ENCODE peak calls at places on chromosomes 16 and 17, in eight cellular contexts. V is uterus; R is MM.1S; Z is activated CD8-positive, alpha-beta T cell treated with anti-CD3 and anti-CD28 coated beads for 36 hours; H is activated effector memory CD4-positive, alpha-beta T cell treated with anti-CD3 and anti-CD28 coated beads, Interleukin-2, amount 50 U/mL, for 16 hours; A is NCI-H1417; E is T-helper 2 cell; L is CD4-positive, CD25-positive, alpha-beta regulatory T cell. O is an unnamed sample.

GRCh38 chr17:75473246-75473645 is 16.8 kb downstream of the TMEM94 start:
- DNase-seq in V (no peak), R (no peak), Z (no peak), H (no peak), A (no peak), E (no peak), L (no peak), O (no peak)

GRCh38 chr16:79150128-79150527 is 450.4 kb downstream of the MAF start:
- DNase-seq in V (no peak), R (no peak), Z (no peak), H (no peak), A (no peak), E (no peak), L (no peak), O (no peak)

GRCh38 chr17:58576679-58577367 is 62.4 kb upstream of the MTMR4 start:
- DNase-seq in V (no peak), R (peak; percentile 20), Z (no peak), H (no peak), A (no peak), E (no peak), L (no peak), O (no peak)

GRCh38 chr16:66695935-66696668 is 441 bp downstream of the CMTM4 start:
- DNase-seq in V (peak; percentile 37), R (peak; percentile 67), Z (peak; percentile 26), H (peak; percentile 62), A (peak; percentile 33), E (no peak), L (no peak), O (peak; percentile 88)

GRCh38 chr17:50414808-50415207 is 11.2 kb upstream of the ACSF2 start:
- DNase-seq in V (no peak), R (no peak), Z (no peak), H (no peak), A (no peak), E (no peak), L (no peak), O (no peak)

GRCh38 chr17:3695723-3696411 is at the start of gene P2RX5:
- DNase-seq in V (no peak), R (peak; percentile 65), Z (peak; percentile 60), H (peak; percentile 74), A (no peak), E (peak; percentile 77), L (no peak), O (no peak)

GRCh38 chr16:60748366-60748765 is 1287.9 kb downstream of the CDH8 start:
- DNase-seq in V (no peak), R (no peak), Z (no peak), H (no peak), A (no peak), E (no peak), L (no peak), O (no peak)

GRCh38 chr16:49959552-49960277 is 65.3 kb upstream of the CNEP1R1 start:
- DNase-seq in V (no peak), R (no peak), Z (no peak), H (no peak), A (no peak), E (no peak), L (no peak), O (no peak)

GRCh38 chr17:79942591-79943353 is 92.9 kb downstream of the TBC1D16 start:
- DNase-seq in V (peak; percentile 55), R (no peak), Z (peak; percentile 71), H (no peak), A (no peak), E (peak; percentile 35), L (no peak), O (peak; percentile 70)

GRCh38 chr17:42548070-42548837 is 4.5 kb upstream of the HSD17B1 start:
- DNase-seq in V (no peak), R (peak; percentile 76), Z (peak; percentile 91), H (peak; percentile 92), A (peak; percentile 80), E (peak; percentile 78), L (peak; percentile 57), O (peak; percentile 92)

GRCh38 chr16:27640277-27640600 is 90.3 kb downstream of the KATNIP start:
- DNase-seq in V (no peak), R (no peak), Z (no peak), H (no peak), A (no peak), E (no peak), L (no peak), O (no peak)

GRCh38 chr16:31477220-31478216 is 5.4 kb upstream of the SLC5A2 start:
- DNase-seq in V (no peak), R (peak; percentile 17), Z (peak; percentile 60), H (peak; percentile 75), A (no peak), E (peak; percentile 38), L (peak; percentile 37), O (peak; percentile 94)

GRCh38 chr16:9091867-9092281 is 430 bp downstream of the HAPSTR1 start:
- DNase-seq in V (no peak), R (peak; percentile 25), Z (peak; percentile 58), H (peak; percentile 83), A (no peak), E (peak; percentile 69), L (peak; percentile 34), O (peak; percentile 90)

GRCh38 chr17:58452738-58453137 is 35.4 kb upstream of the RNF43 start:
- DNase-seq in V (no peak), R (no peak), Z (no peak), H (no peak), A (no peak), E (no peak), L (no peak), O (no peak)

GRCh38 chr17:35890774-35891155 is 10.6 kb upstream of the CCL5 start:
- DNase-seq in V (no peak), R (no peak), Z (peak; percentile 81), H (peak; percentile 66), A (peak; percentile 54), E (peak; percentile 89), L (no peak), O (no peak)

GRCh38 chr17:16938496-16939270 is 33.2 kb downstream of the TNFRSF13B start:
- DNase-seq in V (no peak), R (no peak), Z (no peak), H (peak; percentile 43), A (no peak), E (no peak), L (no peak), O (no peak)

GRCh38 chr17:71110326-71110725 is 941.0 kb downstream of the KCNJ2 start:
- DNase-seq in V (no peak), R (no peak), Z (no peak), H (no peak), A (no peak), E (no peak), L (no peak), O (no peak)

GRCh38 chr16:14249291-14250032 is 178.3 kb downstream of the MRTFB start:
- DNase-seq in V (peak; percentile 48), R (peak; percentile 38), Z (peak; percentile 66), H (peak; percentile 76), A (peak; percentile 9), E (peak; percentile 51), L (peak; percentile 5), O (no peak)

GRCh38 chr17:3049705-3050295 is 13.6 kb downstream of the OR1D5 start:
- DNase-seq in V (no peak), R (no peak), Z (no peak), H (no peak), A (no peak), E (no peak), L (no peak), O (no peak)

GRCh38 chr16:68575082-68575481 is 36.0 kb downstream of the ZFP90 start:
- DNase-seq in V (no peak), R (no peak), Z (no peak), H (no peak), A (no peak), E (no peak), L (no peak), O (no peak)

GRCh38 chr16:77437859-77438258 is 3.0 kb upstream of the ADAMTS18 start:
- DNase-seq in V (no peak), R (no peak), Z (no peak), H (no peak), A (peak; percentile 39), E (no peak), L (no peak), O (no peak)

GRCh38 chr16:24035127-24035842 is 199.5 kb downstream of the PRKCB start:
- DNase-seq in V (no peak), R (no peak), Z (peak; percentile 64), H (no peak), A (no peak), E (peak; percentile 15), L (no peak), O (no peak)

GRCh38 chr17:64230551-64231408 is 32.3 kb downstream of the TEX2 start:
- DNase-seq in V (no peak), R (no peak), Z (no peak), H (no peak), A (no peak), E (no peak), L (no peak), O (no peak)

O was measured in kidney.